ENCODE peak calls at places on chromosome 2, in seven cellular contexts. A is GM12864, H is H9, U is dorsolateral prefrontal cortex, O is AG09309, Y is cardiac fibroblast, K is HFF-Myc. T is an unnamed sample.

GRCh38 chr2:6906165-6906751 is 11.0 kb upstream of the RNF144A start:
- DNase-seq in K (no peak), A (no peak), Y (no peak), H (no peak), U (no peak), O (no peak), T (no peak)

GRCh38 chr2:217958889-217959235 is 43.9 kb downstream of the TNS1 start:
- DNase-seq in H (no peak), A (no peak), Y (no peak), U (no peak), O (no peak), K (no peak), T (no peak)

GRCh38 chr2:105950521-105951389 is 206.0 kb downstream of the NCK2 start:
- DNase-seq in A (no peak), U (no peak), K (no peak), Y (no peak), H (peak; percentile 52), O (no peak), T (no peak)

GRCh38 chr2:19900536-19901200 is 1.1 kb downstream of the TTC32 start:
- DNase-seq in Y (peak; percentile 12), H (no peak), U (no peak), K (no peak), A (no peak), O (no peak), T (peak; percentile 16)

GRCh38 chr2:158184001-158184400 is 82.3 kb downstream of the UPP2 start:
- DNase-seq in K (no peak), A (no peak), U (no peak), Y (no peak), H (no peak), O (no peak), T (no peak)

GRCh38 chr2:112722816-112723555 is 2.2 kb downstream of the NT5DC4 start:
- DNase-seq in A (no peak), U (no peak), K (no peak), O (no peak), H (no peak), Y (no peak), T (no peak)

GRCh38 chr2:232479341-232480200 is 8.1 kb downstream of the ECEL1 start:
- DNase-seq in A (no peak), Y (no peak), K (no peak), U (no peak), O (no peak), H (no peak), T (no peak)

GRCh38 chr2:224347181-224348051 is 54.5 kb downstream of the FAM124B start:
- DNase-seq in H (no peak), U (no peak), A (no peak), Y (no peak), O (no peak), K (no peak), T (no peak)

GRCh38 chr2:188629890-188630483 is 338.3 kb downstream of the GULP1 start:
- DNase-seq in K (peak; percentile 62), Y (peak; percentile 96), H (no peak), U (no peak), O (no peak), A (no peak), T (no peak)

GRCh38 chr2:233857511-233858118 is 3.3 kb upstream of the HJURP start:
- DNase-seq in H (peak; percentile 64), O (no peak), K (no peak), A (no peak), Y (peak; percentile 26), U (no peak), T (no peak)

GRCh38 chr2:236702693-236703092 is 133.1 kb downstream of the ACKR3 start:
- DNase-seq in U (no peak), H (no peak), A (no peak), Y (no peak), K (no peak), O (no peak), T (no peak)

GRCh38 chr2:200125463-200125862 is 170.1 kb downstream of the MAIP1 start:
- DNase-seq in K (no peak), Y (no peak), O (no peak), H (no peak), U (no peak), A (no peak), T (no peak)

GRCh38 chr2:127645395-127646291 is at the start of gene GPR17:
- DNase-seq in K (no peak), O (no peak), H (no peak), U (no peak), A (no peak), Y (no peak), T (no peak)

GRCh38 chr2:170165129-170165528 is 12.8 kb upstream of the MYO3B start:
- DNase-seq in O (no peak), H (no peak), Y (no peak), U (no peak), A (no peak), K (no peak), T (no peak)

GRCh38 chr2:100283724-100284501 is 38.4 kb downstream of the LONRF2 start:
- DNase-seq in A (no peak), K (peak; percentile 82), U (no peak), Y (no peak), H (no peak), O (no peak), T (no peak)

GRCh38 chr2:120599656-120600055 is 136.0 kb upstream of the GLI2 start:
- DNase-seq in A (no peak), O (no peak), K (no peak), U (no peak), H (no peak), Y (no peak), T (no peak)

GRCh38 chr2:207881902-207882301 is 112.2 kb upstream of the FZD5 start:
- DNase-seq in K (no peak), H (no peak), A (no peak), O (no peak), Y (peak; percentile 45), U (no peak), T (no peak)

GRCh38 chr2:216572582-216573578 is 60.3 kb upstream of the IGFBP2 start:
- DNase-seq in O (peak; percentile 39), U (no peak), Y (peak; percentile 80), H (no peak), A (no peak), K (no peak), T (no peak)

GRCh38 chr2:150977296-150977695 is 284.4 kb downstream of the RBM43 start:
- DNase-seq in K (no peak), U (no peak), Y (no peak), O (no peak), H (peak; percentile 33), A (no peak), T (no peak)

GRCh38 chr2:104769096-104769495 is 84.8 kb upstream of the POU3F3 start:
- DNase-seq in U (no peak), K (no peak), O (no peak), H (no peak), Y (no peak), A (no peak), T (no peak)

GRCh38 chr2:97724946-97725688 is 11.7 kb downstream of the ZAP70 start:
- DNase-seq in O (no peak), Y (no peak), U (no peak), A (no peak), H (no peak), K (no peak), T (no peak)

GRCh38 chr2:58562281-58562680 is 321.2 kb upstream of the FANCL start:
- DNase-seq in A (no peak), U (no peak), O (no peak), H (no peak), Y (no peak), K (no peak), T (no peak)

GRCh38 chr2:43251171-43251731 is 24.8 kb upstream of the ZFP36L2 start:
- DNase-seq in K (peak; percentile 70), O (peak; percentile 55), A (no peak), Y (peak; percentile 71), U (no peak), H (no peak), T (no peak)

GRCh38 chr2:239005586-239005985 is 157.7 kb downstream of the TWIST2 start:
- DNase-seq in Y (no peak), O (no peak), A (no peak), U (no peak), K (no peak), H (no peak), T (no peak)

GRCh38 chr2:239001794-239002193 is 153.9 kb downstream of the TWIST2 start:
- DNase-seq in O (no peak), Y (no peak), A (no peak), K (no peak), H (no peak), U (no peak), T (no peak)

GRCh38 chr2:239003933-239004636 is 156.2 kb downstream of the TWIST2 start:
- DNase-seq in Y (no peak), K (no peak), A (no peak), H (no peak), U (no peak), O (no peak), T (no peak)

GRCh38 chr2:239002591-239002959 is 154.7 kb downstream of the TWIST2 start:
- DNase-seq in H (no peak), Y (no peak), K (no peak), U (no peak), A (no peak), O (no peak), T (no peak)

GRCh38 chr2:239002960-239003932 is 155.4 kb downstream of the TWIST2 start:
- DNase-seq in H (no peak), A (no peak), U (no peak), K (peak; percentile 54), O (peak; percentile 67), Y (peak; percentile 76), T (no peak)
- TF ChIP-seq CTCF in H (no peak), A (no peak), U (no peak), K (peak; percentile 66), O (peak; percentile 61), Y (peak; percentile 22), T (no peak)

DNA sequence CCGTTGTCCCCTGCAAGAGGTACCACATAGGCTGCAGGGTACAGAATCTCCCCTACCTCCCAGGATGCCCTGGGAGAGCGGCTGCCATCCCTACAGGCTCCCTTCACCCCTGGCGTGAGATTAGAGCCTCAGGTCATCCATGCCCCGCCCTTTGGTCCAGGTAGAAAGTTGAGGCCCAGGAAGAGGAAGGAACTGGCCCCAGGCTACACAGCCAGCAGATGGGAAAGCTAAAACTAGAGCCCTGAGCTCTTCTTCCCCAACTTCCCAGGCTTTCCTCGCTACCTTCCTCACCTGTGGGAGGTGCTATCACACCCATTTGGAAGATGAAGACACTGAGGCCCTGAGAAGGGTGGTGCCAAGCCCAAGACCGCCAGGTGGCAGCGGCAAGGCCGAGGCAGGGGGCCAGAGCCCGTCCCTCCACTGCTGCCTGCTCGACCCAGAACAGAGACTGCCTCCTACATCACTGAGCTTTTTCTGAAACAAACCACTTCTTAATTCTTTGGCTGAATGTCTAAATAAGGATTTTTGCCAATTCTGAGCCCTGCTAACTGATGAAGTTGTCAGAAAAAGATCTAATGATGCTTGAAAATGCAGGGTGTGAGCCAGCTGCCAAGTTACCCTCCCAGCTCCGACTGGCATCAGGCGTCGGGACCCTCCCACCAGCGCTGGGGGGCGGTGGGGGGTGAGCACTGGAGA is 25.7 kb downstream of the CIB4 start:
- DNase-seq in Y (peak; percentile 7), A (no peak), H (peak; percentile 76), K (no peak), U (no peak), O (no peak), T (no peak)
- TF ChIP-seq CTCF in Y (no peak), A (peak; percentile 40), H (peak; percentile 61), K (peak; percentile 13), U (no peak), O (peak; percentile 20), T (no peak)

GRCh38 chr2:74307720-74308119 is 35.5 kb downstream of the SLC4A5 start:
- DNase-seq in K (no peak), U (no peak), A (no peak), O (no peak), Y (no peak), H (no peak), T (no peak)
- TF ChIP-seq CTCF in K (no peak), U (no peak), A (no peak), O (no peak), Y (no peak), H (no peak), T (no peak)

GRCh38 chr2:108215794-108216211 is 24.0 kb upstream of the SULT1C3 start:
- DNase-seq in K (no peak), H (peak; percentile 38), Y (peak; percentile 8), U (no peak), A (no peak), O (peak; percentile 29), T (no peak)
- TF ChIP-seq CTCF in K (no peak), H (peak; percentile 52), Y (peak; percentile 40), U (no peak), A (peak; percentile 27), O (peak; percentile 81), T (peak; percentile 40)